ENCODE peak calls at places on chromosomes 5 and 9, in seven cellular contexts. T is GM12891, Y is HepG2, Z is K562, S is SK-N-SH, O is H1, Q is GM12878. N is an unnamed sample.

GRCh38 chr9:18141681-18142080 is 332.3 kb upstream of the ADAMTSL1 start:
- DNase-seq in T (no peak), Y (no peak), Z (no peak), S (no peak), O (no peak), Q (no peak), N (no peak)

GRCh38 chr9:113921366-113921765 is 45.3 kb downstream of the ZNF618 start:
- DNase-seq in T (no peak), Y (no peak), Z (no peak), S (no peak), O (no peak), Q (no peak), N (no peak)

GRCh38 chr9:83234541-83234940 is 171.6 kb upstream of the RASEF start:
- DNase-seq in T (no peak), Y (no peak), Z (no peak), S (no peak), O (no peak), Q (no peak), N (no peak)

GRCh38 chr5:149452007-149452664 is 73.0 kb upstream of the IL17B start:
- DNase-seq in T (no peak), Y (peak), Z (peak), S (peak), O (no peak), Q (no peak), N (no peak)

GRCh38 chr5:68252678-68253520 is 37.3 kb downstream of the PIK3R1 start:
- DNase-seq in T (no peak), Y (peak), Z (peak), S (peak), O (peak), Q (no peak), N (peak)

GRCh38 chr5:142922223-142922952 is 152.2 kb downstream of the ARHGAP26 start:
- DNase-seq in T (no peak), Y (peak), Z (peak), S (peak), O (no peak), Q (peak), N (no peak)

GRCh38 chr9:130297371-130297770 is 31.8 kb downstream of the HMCN2 start:
- DNase-seq in T (no peak), Y (no peak), Z (no peak), S (no peak), O (no peak), Q (no peak), N (no peak)

GRCh38 chr5:177500685-177501522 is 3.5 kb upstream of the PDLIM7 start:
- DNase-seq in T (peak), Y (peak), Z (peak), S (peak), O (no peak), Q (no peak), N (peak)

GRCh38 chr9:137227057-137227852 is at the start of gene RNF224:
- DNase-seq in T (peak), Y (peak), Z (peak), S (peak), O (no peak), Q (no peak), N (peak)

GRCh38 chr9:99350461-99350860 is 128.4 kb downstream of the SEC61B start:
- DNase-seq in T (no peak), Y (no peak), Z (no peak), S (no peak), O (no peak), Q (no peak), N (no peak)

GRCh38 chr9:93020785-93021670 is 37.5 kb upstream of the SUSD3 start:
- DNase-seq in T (no peak), Y (no peak), Z (no peak), S (no peak), O (no peak), Q (no peak), N (no peak)

GRCh38 chr5:154757647-154758406 is 2.6 kb downstream of the LARP1 start:
- DNase-seq in T (no peak), Y (no peak), Z (no peak), S (no peak), O (no peak), Q (no peak), N (no peak)

GRCh38 chr5:154756871-154757646 is 1.9 kb downstream of the LARP1 start:
- DNase-seq in T (no peak), Y (no peak), Z (peak), S (peak), O (no peak), Q (no peak), N (no peak)

GRCh38 chr5:154755361-154756202 is at the start of gene LARP1:
- DNase-seq in T (no peak), Y (no peak), Z (peak), S (peak), O (no peak), Q (no peak), N (no peak)

GRCh38 chr5:154754460-154755360 is 467 bp upstream of the LARP1 start:
- DNase-seq in T (peak), Y (peak), Z (peak), S (peak), O (peak), Q (peak), N (peak)

GRCh38 chr5:154756203-154756870 is 1.2 kb downstream of the LARP1 start:
- DNase-seq in T (no peak), Y (no peak), Z (peak), S (peak), O (no peak), Q (no peak), N (no peak)
- TF ChIP-seq POLR2AphosphoS5 in T (peak), Y (no peak), Z (peak), S (no peak), O (peak), Q (no peak), N (peak)

GRCh38 chr9:125986966-125987365 is 239.8 kb downstream of the PBX3 start:
- DNase-seq in T (no peak), Y (no peak), Z (no peak), S (peak), O (no peak), Q (no peak), N (no peak)

GRCh38 chr9:125984461-125984860 is 237.3 kb downstream of the PBX3 start:
- DNase-seq in T (no peak), Y (no peak), Z (no peak), S (no peak), O (no peak), Q (no peak), N (no peak)

GRCh38 chr9:125985998-125986655 is 239.0 kb downstream of the PBX3 start:
- DNase-seq in T (no peak), Y (no peak), Z (no peak), S (peak), O (no peak), Q (no peak), N (no peak)

GRCh38 chr9:125983681-125984080 is 236.5 kb downstream of the PBX3 start:
- DNase-seq in T (no peak), Y (no peak), Z (no peak), S (no peak), O (no peak), Q (no peak), N (no peak)

DNA sequence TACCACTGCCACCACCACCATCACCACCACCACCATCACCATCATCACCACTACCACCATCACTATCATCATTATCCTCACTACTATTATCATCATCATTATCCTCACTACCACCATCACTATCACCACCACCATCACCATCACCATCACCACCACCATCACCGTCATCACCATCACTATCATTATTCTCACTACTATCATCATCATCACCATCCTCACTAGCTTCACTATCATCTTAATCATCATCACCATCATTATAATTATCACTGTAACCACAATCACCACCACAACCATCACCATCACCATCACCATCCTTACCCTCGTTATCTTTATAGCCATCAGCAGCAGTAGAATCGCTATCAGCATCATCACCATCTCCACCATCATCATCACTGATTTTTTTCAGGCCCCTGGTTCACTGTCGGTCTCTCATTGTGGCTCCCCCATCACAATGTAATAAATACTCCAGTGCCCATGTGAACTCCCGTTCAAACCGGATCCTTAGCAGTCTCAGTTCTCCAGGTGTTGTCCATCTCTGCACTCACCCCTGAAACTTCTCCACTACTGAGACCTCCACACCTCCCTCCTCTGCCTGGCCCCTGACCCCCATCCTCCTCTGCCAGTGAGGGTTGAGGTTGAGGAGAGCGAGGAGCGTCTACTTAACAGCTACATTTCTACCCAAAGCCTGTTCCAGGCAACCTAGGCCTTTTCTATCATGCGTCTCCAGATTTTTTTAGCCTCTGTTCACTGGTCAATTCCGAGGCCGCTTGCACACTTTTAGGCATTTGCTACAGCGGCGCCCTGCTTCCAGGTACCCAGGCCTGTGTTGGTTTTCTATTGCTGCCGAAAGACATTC is 238.2 kb downstream of the PBX3 start:
- DNase-seq in T (no peak), Y (no peak), Z (no peak), S (no peak), O (no peak), Q (no peak), N (no peak)
- TF ChIP-seq TAF1 in T (no peak), Y (no peak), Z (no peak), S (no peak), O (no peak), Q (no peak), N (no peak)

GRCh38 chr9:110047955-110048472 is 159.9 kb downstream of the C9orf152 start:
- DNase-seq in T (peak), Y (no peak), Z (no peak), S (peak), O (no peak), Q (no peak), N (peak)
- TF ChIP-seq POLR2AphosphoS5 in T (peak), Y (no peak), Z (no peak), S (no peak), O (no peak), Q (peak), N (peak)

GRCh38 chr5:90251447-90251846 is 158.1 kb downstream of the CETN3 start:
- DNase-seq in T (no peak), Y (no peak), Z (no peak), S (no peak), O (no peak), Q (no peak), N (no peak)

DNA sequence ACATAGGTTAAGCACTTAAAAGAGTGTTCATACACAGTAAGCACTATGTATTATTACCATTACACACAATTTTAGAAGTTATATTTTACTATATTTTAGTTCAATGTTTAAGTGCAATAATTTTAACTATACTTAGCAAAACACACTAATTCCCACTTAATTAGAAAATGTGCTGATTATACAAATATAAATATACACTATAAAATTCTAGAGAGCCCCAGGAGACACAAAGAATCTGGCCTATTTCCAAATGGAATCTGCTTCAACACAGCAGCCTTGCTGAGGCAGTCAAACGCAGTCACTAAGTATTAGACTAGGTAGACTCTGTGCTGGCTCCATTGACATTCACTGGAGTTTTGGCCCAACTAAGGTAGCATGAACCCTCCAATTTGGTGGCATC is 160.9 kb downstream of the CETN3 start:
- DNase-seq in T (no peak), Y (no peak), Z (no peak), S (no peak), O (no peak), Q (no peak), N (no peak)
- TF ChIP-seq TAF1 in T (no peak), Y (no peak), Z (no peak), S (no peak), O (no peak), Q (no peak), N (no peak)

DNA sequence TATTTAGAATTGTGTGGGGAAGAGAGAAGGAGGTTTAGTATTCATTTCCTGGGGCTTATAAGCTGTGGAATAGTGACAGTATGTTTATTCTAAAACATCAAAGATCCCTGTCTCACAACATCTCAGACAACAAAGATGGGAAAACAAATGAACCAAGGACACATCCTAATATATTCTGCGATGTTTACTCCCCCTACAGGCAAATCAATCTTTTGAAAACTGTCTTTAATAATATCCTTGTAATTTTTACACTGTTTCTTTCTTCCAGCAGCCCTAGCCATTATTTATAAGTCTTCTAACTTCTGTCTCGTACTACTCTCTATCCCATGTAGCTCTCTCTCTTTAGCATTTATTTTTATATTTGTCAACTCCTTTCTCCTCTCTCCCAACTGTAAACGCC is 33.5 kb upstream of the TMEM252 start:
- DNase-seq in T (no peak), Y (no peak), Z (no peak), S (no peak), O (no peak), Q (no peak), N (no peak)
- TF ChIP-seq POLR2AphosphoS5 in T (no peak), Y (no peak), Z (no peak), S (no peak), O (no peak), Q (no peak), N (no peak)